ENCODE peak calls at places on chromosome X, in eight cellular contexts. X, A, B, P, S, T, E and D are unnamed samples. For H3K4me1, the result is how much of the 10 kb centered on the place peaks cover.

GRCh38 chrX:357693-358471 is 28.8 kb downstream of the PPP2R3B start:
- DNase-seq in X (no peak), A (peak), B (no peak), P (no peak), S (peak), T (no peak), E (no peak), D (no peak)

GRCh38 chrX:35841872-35842271 is 43.7 kb downstream of the MAGEB16 start:
- DNase-seq in X (no peak), A (no peak), B (no peak), P (no peak), S (no peak), T (no peak), E (no peak), D (no peak)

GRCh38 chrX:1202251-1202650 is 10.2 kb downstream of the CRLF2 start:
- DNase-seq in X (no peak), A (no peak), B (no peak), P (no peak), S (no peak), T (no peak), E (no peak), D (no peak)

GRCh38 chrX:139739138-139739537 is 31.2 kb upstream of the MCF2 start:
- DNase-seq in X (no peak), A (no peak), B (no peak), P (no peak), S (peak), T (no peak), E (no peak), D (no peak)

GRCh38 chrX:136708348-136708747 is 60.4 kb downstream of the CD40LG start:
- DNase-seq in X (no peak), A (peak), B (no peak), P (no peak), S (no peak), T (no peak), E (no peak), D (no peak)

GRCh38 chrX:48521353-48522243 is at the start of gene EBP:
- DNase-seq in X (peak), A (peak), B (peak), P (peak), S (peak), T (peak), E (peak), D (peak)

GRCh38 chrX:2894885-2895292 is 34.2 kb downstream of the ARSD start:
- DNase-seq in X (no peak), A (peak), B (peak), P (no peak), S (no peak), T (peak), E (peak), D (peak)

GRCh38 chrX:17046478-17047097 is 100.1 kb downstream of the REPS2 start:
- DNase-seq in X (peak), A (peak), B (peak), P (peak), S (peak), T (peak), E (peak), D (peak)

GRCh38 chrX:124223524-124223923 is 108.9 kb upstream of the TEX13D start:
- DNase-seq in X (no peak), A (no peak), B (no peak), P (no peak), S (peak), T (no peak), E (no peak), D (no peak)

GRCh38 chrX:123965712-123966111 is 4.2 kb downstream of the STAG2 start:
- DNase-seq in X (no peak), A (no peak), B (no peak), P (no peak), S (no peak), T (no peak), E (no peak), D (no peak)

GRCh38 chrX:68989865-68990606 is 161.2 kb downstream of the EFNB1 start:
- DNase-seq in X (no peak), A (no peak), B (peak), P (no peak), S (no peak), T (peak), E (peak), D (no peak)

GRCh38 chrX:17591741-17592110 is 145.6 kb upstream of the SCML1 start:
- DNase-seq in X (no peak), A (no peak), B (peak), P (no peak), S (no peak), T (peak), E (no peak), D (no peak)

GRCh38 chrX:21905976-21906375 is 34.5 kb upstream of the SMS start:
- DNase-seq in X (no peak), A (no peak), B (no peak), P (no peak), S (no peak), T (no peak), E (no peak), D (no peak)

GRCh38 chrX:13366698-13367097 is 46.8 kb upstream of the ATXN3L start:
- DNase-seq in X (no peak), A (no peak), B (no peak), P (no peak), S (no peak), T (no peak), E (no peak), D (no peak)

GRCh38 chrX:69614896-69615295 is 1.0 kb upstream of the EDA start:
- DNase-seq in X (no peak), A (no peak), B (peak), P (no peak), S (no peak), T (no peak), E (no peak), D (no peak)

GRCh38 chrX:28542791-28543190 is 44.5 kb upstream of the IL1RAPL1 start:
- DNase-seq in X (no peak), A (no peak), B (no peak), P (no peak), S (no peak), T (no peak), E (no peak), D (no peak)

GRCh38 chrX:130118396-130118795 is 8.1 kb upstream of the ELF4 start:
- DNase-seq in X (no peak), A (peak), B (peak), P (no peak), S (no peak), T (no peak), E (no peak), D (no peak)

GRCh38 chrX:135315864-135316263 is 6.6 kb downstream of the ETDC start:
- DNase-seq in X (no peak), A (no peak), B (no peak), P (no peak), S (no peak), T (no peak), E (no peak), D (no peak)

GRCh38 chrX:16516473-16516872 is 133.5 kb upstream of the S100G start:
- DNase-seq in X (no peak), A (no peak), B (no peak), P (no peak), S (no peak), T (no peak), E (no peak), D (no peak)

GRCh38 chrX:10902001-10902400 is 209.1 kb upstream of the HCCS start:
- DNase-seq in X (no peak), A (peak), B (no peak), P (no peak), S (no peak), T (no peak), E (no peak), D (no peak)

GRCh38 chrX:151753313-151754041 is 18.9 kb downstream of the CNGA2 start:
- DNase-seq in X (peak), A (peak), B (peak), P (peak), S (no peak), T (peak), E (peak), D (peak)

GRCh38 chrX:43493751-43494150 is 162.3 kb upstream of the MAOA start:
- DNase-seq in X (no peak), A (no peak), B (no peak), P (no peak), S (no peak), T (peak), E (peak), D (no peak)
- H3K27ac ChIP-seq in X (no peak), A (no peak), B (no peak), P (no peak), S (no peak), T (no peak), E (no peak), D (no peak)

DNA sequence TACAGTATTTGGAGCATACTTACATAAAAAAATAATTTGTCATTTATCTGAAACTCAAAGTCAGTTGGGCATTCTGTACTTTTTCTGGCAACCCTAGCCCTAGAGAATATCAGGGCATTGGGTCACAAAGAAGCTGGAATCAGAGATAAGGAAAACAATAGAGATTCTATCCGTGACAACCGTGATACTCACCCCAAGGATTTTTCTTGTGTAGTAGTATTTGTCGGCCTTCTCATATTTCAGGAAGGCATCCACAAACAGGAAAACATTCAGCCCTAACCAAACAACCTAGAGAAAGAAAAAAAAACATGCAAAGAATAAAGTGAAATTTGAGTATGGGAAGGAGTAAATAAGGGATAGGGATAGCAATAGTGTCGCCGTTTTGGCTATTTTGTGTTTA is 3.6 kb downstream of the NOX1 start:
- DNase-seq in X (no peak), A (peak), B (no peak), P (no peak), S (no peak), T (no peak), E (no peak), D (no peak)
- TF ChIP-seq CTCF in X (no peak), A (no peak), B (no peak), P (no peak), S (no peak), T (no peak), E (no peak), D (no peak)

GRCh38 chrX:96722793-96723192 is 38.2 kb downstream of the DIAPH2 start:
- DNase-seq in X (no peak), A (no peak), B (no peak), P (no peak), S (no peak), T (no peak), E (no peak), D (no peak)
- H3K4me1 ChIP-seq in X (under half), A (under half), B (under half), P (under half), S (under half), T (under half), E (under half), D (under half)

DNA sequence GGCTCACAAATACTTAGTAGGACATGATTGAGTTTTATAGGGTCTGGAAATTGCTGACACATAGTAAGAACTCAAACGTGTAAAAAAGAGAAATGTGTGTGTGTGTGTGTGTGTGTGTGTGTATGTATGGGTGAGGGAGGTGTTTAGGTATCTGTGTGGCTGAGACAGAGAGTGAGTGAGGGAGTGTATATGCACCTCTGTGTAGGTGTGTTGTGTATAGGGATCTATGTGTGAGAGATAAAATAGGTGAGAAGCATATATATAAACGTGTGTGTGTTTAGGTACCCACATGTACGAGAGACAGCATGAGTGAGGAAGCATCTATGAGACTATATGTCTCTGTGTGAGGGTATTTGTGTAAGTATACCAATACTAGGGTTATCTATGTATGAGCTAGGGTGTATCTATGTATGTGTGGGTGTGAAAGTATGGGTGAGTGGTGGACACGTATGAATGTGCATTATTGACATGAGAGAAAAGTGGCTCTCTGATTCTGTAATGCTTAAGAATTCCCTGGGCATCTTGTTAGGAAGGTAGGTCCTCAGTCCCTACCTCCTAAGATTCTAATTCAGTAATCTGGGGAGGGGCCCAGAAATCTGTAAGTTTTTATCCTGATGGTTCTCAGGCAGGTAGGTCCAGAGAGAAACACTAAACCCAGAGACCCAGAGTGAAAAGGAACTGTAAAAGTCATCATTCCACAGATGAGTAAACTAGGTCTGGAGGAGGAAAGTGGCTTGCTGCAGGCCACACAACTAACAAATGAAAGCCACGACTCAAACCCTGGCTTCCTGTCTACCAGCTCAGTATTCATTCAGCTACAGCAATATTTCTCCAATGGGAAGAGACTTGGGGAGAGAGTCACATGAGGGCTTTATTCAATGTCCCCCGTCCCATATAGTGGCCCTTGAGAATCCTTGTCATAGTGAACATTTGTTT is 237.0 kb downstream of the IDS start:
- DNase-seq in X (no peak), A (no peak), B (no peak), P (no peak), S (no peak), T (no peak), E (no peak), D (no peak)
- H3K27ac ChIP-seq in X (no peak), A (no peak), B (no peak), P (no peak), S (no peak), T (no peak), E (no peak), D (no peak)

DNA sequence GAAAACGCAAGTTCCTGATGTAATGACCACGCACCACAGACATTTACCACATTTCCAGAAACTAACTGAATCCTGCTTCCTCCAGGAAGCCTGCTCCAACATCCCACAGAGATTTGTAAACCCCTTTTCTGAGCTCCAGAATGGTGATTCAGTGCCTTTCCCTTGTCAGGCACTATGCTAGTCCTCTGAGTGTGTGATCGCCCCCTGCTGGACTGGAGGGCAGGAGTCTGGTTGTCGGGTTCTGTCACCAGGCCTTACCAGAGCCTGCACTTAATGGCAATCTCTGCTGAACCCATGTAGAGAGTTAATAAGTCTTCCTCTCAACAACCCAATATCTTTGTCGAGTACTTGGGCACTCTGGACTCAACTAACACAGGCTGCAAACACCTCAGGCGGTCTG is 14.5 kb upstream of the KDM5C start:
- DNase-seq in X (no peak), A (peak), B (no peak), P (no peak), S (no peak), T (no peak), E (no peak), D (no peak)
- TF ChIP-seq CTCF in X (no peak), A (peak), B (no peak), P (peak), S (no peak), T (no peak), E (no peak), D (no peak)